ENCODE peak calls at places on chromosome 21, in four cellular contexts. H is CD8-positive, alpha-beta T cell; Y is cardiac muscle cell; Z is activated T-helper 1 cell treated with Interleukin-2 at 50 U/mL for 16 hours. F is an unnamed sample.

GRCh38 chr21:40165212-40165611 is 298.0 kb downstream of the PCP4 start:
- DNase-seq in H (no peak), Y (peak), Z (no peak), F (no peak)

GRCh38 chr21:45269861-45270260 is 17.8 kb downstream of the POFUT2 start:
- DNase-seq in H (no peak), Y (no peak), Z (no peak), F (no peak)

GRCh38 chr21:45541221-45542039 is 810 bp downstream of the SLC19A1 start:
- DNase-seq in H (peak), Y (peak), Z (peak), F (peak)

GRCh38 chr21:34313116-34313515 is 50.7 kb upstream of the KCNE2 start:
- DNase-seq in H (no peak), Y (no peak), Z (no peak), F (no peak)

GRCh38 chr21:37225440-37225839 is 41.7 kb downstream of the VPS26C start:
- DNase-seq in H (peak), Y (no peak), Z (no peak), F (peak)

GRCh38 chr21:42770717-42771502 is 108.4 kb downstream of the WDR4 start:
- DNase-seq in H (no peak), Y (no peak), Z (no peak), F (no peak)

GRCh38 chr21:32604484-32604883 is 7.7 kb downstream of the CFAP298 start:
- DNase-seq in H (no peak), Y (no peak), Z (no peak), F (no peak)

GRCh38 chr21:42056468-42056867 is 14.6 kb upstream of the UMODL1 start:
- DNase-seq in H (no peak), Y (no peak), Z (no peak), F (no peak)

GRCh38 chr21:37412603-37413360 is 46.2 kb downstream of the DYRK1A start:
- DNase-seq in H (no peak), Y (no peak), Z (no peak), F (no peak)

GRCh38 chr21:46189959-46190490 is 5.8 kb upstream of the SPATC1L start:
- DNase-seq in H (no peak), Y (no peak), Z (no peak), F (no peak)

GRCh38 chr21:36949171-36950141 is 17.0 kb downstream of the HLCS start:
- DNase-seq in H (no peak), Y (no peak), Z (no peak), F (no peak)

GRCh38 chr21:44931137-44931500 is 8.7 kb upstream of the SLX9 start:
- DNase-seq in H (peak), Y (no peak), Z (no peak), F (peak)

GRCh38 chr21:18030248-18030647 is 211.1 kb upstream of the C21orf91 start:
- DNase-seq in H (no peak), Y (no peak), Z (no peak), F (no peak)

GRCh38 chr21:8993943-8994639 is 1527.3 kb upstream of the TPTE start:
- DNase-seq in H (no peak), Y (no peak), Z (no peak), F (no peak)

GRCh38 chr21:45454081-45454923 is 49.3 kb downstream of the COL18A1 start:
- DNase-seq in H (no peak), Y (no peak), Z (no peak), F (no peak)

GRCh38 chr21:24514081-24514733 is 1093.1 kb downstream of the MRPL39 start:
- DNase-seq in H (no peak), Y (peak), Z (no peak), F (no peak)

GRCh38 chr21:17602874-17603273 is 9.8 kb downstream of the BTG3 start:
- DNase-seq in H (no peak), Y (no peak), Z (no peak), F (no peak)

GRCh38 chr21:15604424-15604823 is 125.4 kb upstream of the USP25 start:
- DNase-seq in H (no peak), Y (peak), Z (no peak), F (no peak)

GRCh38 chr21:34722684-34723300 is 54.0 kb downstream of the CLIC6 start:
- DNase-seq in H (peak), Y (no peak), Z (peak), F (no peak)

GRCh38 chr21:42309753-42310213 is 5.4 kb downstream of the TFF3 start:
- DNase-seq in H (peak), Y (peak), Z (peak), F (peak)

GRCh38 chr21:29546071-29546470 is 247.3 kb downstream of the BACH1 start:
- DNase-seq in H (no peak), Y (no peak), Z (no peak), F (no peak)

GRCh38 chr21:39576518-39577128 is 36.1 kb upstream of the B3GALT5 start:
- DNase-seq in H (no peak), Y (no peak), Z (no peak), F (no peak)

GRCh38 chr21:25457411-25457810 is 149.9 kb downstream of the MRPL39 start:
- DNase-seq in H (no peak), Y (no peak), Z (no peak), F (peak)